ENCODE peak calls at places on chromosomes 2 and 18, in six cellular contexts. R is esophagus squamous epithelium, C is breast epithelium, U is prostate gland, Q is heart left ventricle, V is IMR-90. W is an unnamed sample.

GRCh38 chr2:3101016-3101703 is 276.5 kb downstream of the EIPR1 start:
- DNase-seq in V (no peak), R (no peak), U (no peak), C (no peak), Q (no peak), W (no peak)

GRCh38 chr2:15189236-15189635 is 371.9 kb downstream of the NBAS start:
- DNase-seq in Q (no peak), V (peak), C (no peak), R (no peak), U (no peak), W (no peak)

GRCh38 chr2:19793132-19793750 is 108.5 kb downstream of the TTC32 start:
- DNase-seq in R (no peak), Q (no peak), V (no peak), U (no peak), C (no peak), W (no peak)

GRCh38 chr2:107730898-107731297 is 95.8 kb upstream of the RGPD4 start:
- DNase-seq in U (no peak), R (no peak), Q (no peak), V (no peak), C (no peak), W (no peak)

GRCh38 chr2:128552141-128552805 is 233.6 kb upstream of the HS6ST1 start:
- DNase-seq in C (no peak), U (no peak), Q (no peak), R (no peak), V (no peak), W (no peak)

GRCh38 chr2:11466307-11467125 is 555 bp upstream of the E2F6 start:
- DNase-seq in C (no peak), U (no peak), R (no peak), V (no peak), Q (no peak), W (no peak)

GRCh38 chr2:45680351-45680967 is 29.0 kb downstream of the PRKCE start:
- DNase-seq in Q (no peak), C (no peak), U (no peak), R (no peak), V (no peak), W (no peak)

GRCh38 chr2:240387669-240388358 is 47.6 kb upstream of the GPC1 start:
- DNase-seq in U (no peak), V (peak), Q (peak), R (no peak), C (no peak), W (peak)

GRCh38 chr2:71814885-71815284 is 332.8 kb downstream of the CYP26B1 start:
- DNase-seq in U (no peak), Q (no peak), R (no peak), V (no peak), C (no peak), W (no peak)

GRCh38 chr2:117979911-117980341 is 33.9 kb downstream of the CCDC93 start:
- DNase-seq in Q (no peak), V (no peak), R (no peak), C (no peak), U (no peak), W (no peak)

GRCh38 chr2:216803803-216804202 is 56.1 kb downstream of the TNP1 start:
- DNase-seq in U (no peak), V (no peak), R (no peak), C (no peak), Q (peak), W (no peak)

GRCh38 chr18:32010124-32010745 is 8.4 kb upstream of the RNF125 start:
- DNase-seq in R (no peak), Q (no peak), U (no peak), V (no peak), C (no peak), W (no peak)

GRCh38 chr18:23825978-23826405 is 136.7 kb downstream of the LAMA3 start:
- DNase-seq in R (no peak), U (peak), C (peak), Q (no peak), V (peak), W (no peak)

GRCh38 chr18:34222396-34223163 is 2.1 kb downstream of the NOL4 start:
- DNase-seq in C (no peak), R (no peak), U (no peak), V (no peak), Q (peak), W (no peak)

GRCh38 chr2:166539340-166540162 is 45.5 kb upstream of the SCN7A start:
- DNase-seq in Q (no peak), C (no peak), V (peak), R (no peak), U (peak), W (peak)

GRCh38 chr2:88053301-88053700 is 2.3 kb downstream of the KRCC1 start:
- DNase-seq in U (no peak), R (no peak), V (peak), Q (no peak), C (no peak), W (no peak)

GRCh38 chr2:58913082-58913726 is 672.1 kb upstream of the FANCL start:
- DNase-seq in V (no peak), C (no peak), U (no peak), R (no peak), Q (no peak), W (no peak)

GRCh38 chr18:49247786-49248185 is 212.7 kb downstream of the DYM start:
- DNase-seq in R (no peak), C (no peak), Q (no peak), U (peak), V (peak), W (no peak)

GRCh38 chr2:212912445-212913103 is 238.8 kb downstream of the IKZF2 start:
- DNase-seq in Q (no peak), C (no peak), U (peak), R (no peak), V (peak), W (peak)

GRCh38 chr2:68569604-68570003 is 73.8 kb upstream of the PROKR1 start:
- DNase-seq in C (no peak), V (peak), Q (no peak), R (no peak), U (no peak), W (no peak)

GRCh38 chr2:215900865-215901264 is 112.5 kb downstream of the MREG start:
- DNase-seq in R (no peak), C (no peak), V (no peak), Q (no peak), U (no peak), W (no peak)

GRCh38 chr2:237278593-237278992 is 135.4 kb downstream of the COL6A3 start:
- DNase-seq in U (no peak), R (no peak), C (no peak), Q (peak), V (peak), W (no peak)

GRCh38 chr18:79791141-79791972 is 6.4 kb upstream of the KCNG2 start:
- DNase-seq in C (peak), R (no peak), U (peak), V (peak), Q (peak), W (peak)

GRCh38 chr2:81481242-81481993 is 1176.9 kb upstream of the LRRTM1 start:
- DNase-seq in C (no peak), Q (peak), U (no peak), R (no peak), V (no peak), W (peak)

GRCh38 chr2:215577356-215577755 is 141.5 kb upstream of the FN1 start:
- DNase-seq in Q (no peak), V (peak), R (no peak), C (no peak), U (no peak), W (no peak)

GRCh38 chr2:112821142-112821541 is 15.4 kb downstream of the IL1B start:
- DNase-seq in R (no peak), C (no peak), V (no peak), Q (no peak), U (no peak), W (no peak)

GRCh38 chr18:23209031-23209430 is 73.7 kb downstream of the CABLES1 start:
- DNase-seq in C (no peak), R (no peak), Q (no peak), U (no peak), V (peak), W (no peak)

GRCh38 chr2:9824441-9824840 is 18.8 kb upstream of the TAF1B start:
- DNase-seq in U (no peak), R (no peak), V (no peak), Q (no peak), C (no peak), W (no peak)

GRCh38 chr2:47225061-47225783 is 70.1 kb upstream of the STPG4 start:
- DNase-seq in V (peak), U (no peak), C (no peak), R (no peak), Q (peak), W (peak)

GRCh38 chr18:27785815-27786537 is 391.0 kb downstream of the CDH2 start:
- DNase-seq in V (no peak), U (no peak), Q (no peak), C (no peak), R (no peak), W (no peak)

GRCh38 chr18:27793013-27793412 is 383.9 kb downstream of the CDH2 start:
- DNase-seq in R (no peak), C (no peak), U (no peak), Q (no peak), V (no peak), W (no peak)

GRCh38 chr18:27789406-27789805 is 387.5 kb downstream of the CDH2 start:
- DNase-seq in U (no peak), Q (no peak), R (no peak), C (no peak), V (no peak), W (no peak)

GRCh38 chr18:27787543-27787942 is 389.4 kb downstream of the CDH2 start:
- DNase-seq in C (no peak), U (no peak), V (no peak), R (no peak), Q (no peak), W (no peak)
- TF ChIP-seq POLR2A in C (no peak), U (no peak), V (no peak), R (no peak), Q (no peak), W (no peak)

DNA sequence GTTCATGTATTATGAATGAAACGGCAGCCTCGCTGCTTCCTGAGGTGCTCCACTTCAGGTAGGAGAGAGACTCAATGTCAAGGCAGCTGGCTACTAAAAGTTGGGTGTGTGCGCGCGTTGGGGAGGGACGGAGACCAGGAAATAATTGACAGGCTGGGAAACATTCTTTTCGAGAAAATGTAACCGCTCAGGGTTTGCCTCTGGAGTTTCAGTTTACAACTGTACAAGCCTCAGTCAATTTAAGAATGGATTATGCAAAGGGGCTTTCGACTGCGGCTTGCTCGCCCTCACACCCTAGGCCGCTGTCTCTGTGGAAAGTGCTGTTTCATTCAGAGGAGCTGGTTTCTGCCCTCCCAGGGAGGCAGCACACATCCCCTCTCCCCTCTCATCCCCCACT is 4.4 kb upstream of the SPRED2 start:
- DNase-seq in R (no peak), C (no peak), U (no peak), V (no peak), Q (no peak), W (no peak)
- TF ChIP-seq POLR2A in R (no peak), C (no peak), U (no peak), V (no peak), Q (no peak), W (no peak)

GRCh38 chr2:134918518-134919359 is at the start of gene CCNT2:
- DNase-seq in V (peak), R (peak), C (peak), U (peak), Q (peak), W (peak)
- TF ChIP-seq POLR2A in V (peak), R (peak), C (peak), U (peak), Q (no peak), W (peak)

GRCh38 chr18:50424877-50425690 is 50.2 kb downstream of the SKA1 start:
- DNase-seq in R (no peak), Q (no peak), V (peak), U (no peak), C (no peak), W (no peak)
- TF ChIP-seq POLR2A in R (no peak), Q (no peak), V (no peak), U (no peak), C (no peak), W (no peak)

GRCh38 chr18:12990977-12991838 is at the start of gene CEP192:
- DNase-seq in R (peak), Q (peak), V (peak), C (peak), U (peak), W (peak)
- TF ChIP-seq POLR2A in R (peak), Q (peak), V (peak), C (no peak), U (peak), W (peak)

GRCh38 chr2:239000089-239000488 is 152.2 kb downstream of the TWIST2 start:
- DNase-seq in R (no peak), Q (no peak), U (no peak), V (no peak), C (no peak), W (no peak)
- TF ChIP-seq POLR2A in R (no peak), Q (no peak), U (no peak), V (no peak), C (no peak), W (no peak)